ENCODE peak calls at places on chromosomes 12 and 14, in seven cellular contexts. Q, S, U, E, C, H and G are unnamed samples.

GRCh38 chr12:29041621-29042020 is 107.5 kb upstream of the FAR2 start:
- DNase-seq in E (no peak), H (no peak), U (no peak), S (no peak), Q (no peak), C (peak), G (no peak)

GRCh38 chr14:22448035-22448904 is 140.8 kb downstream of the DAD1 start:
- DNase-seq in C (no peak), H (no peak), Q (no peak), E (no peak), U (no peak), S (no peak), G (no peak)

GRCh38 chr14:100144996-100145646 is 14.3 kb downstream of the DEGS2 start:
- DNase-seq in U (no peak), Q (no peak), C (no peak), E (no peak), H (no peak), S (no peak), G (peak)

GRCh38 chr12:116090516-116090915 is 187.0 kb downstream of the MED13L start:
- DNase-seq in H (no peak), E (no peak), C (no peak), S (no peak), U (no peak), Q (no peak), G (no peak)

GRCh38 chr12:93514853-93515252 is 47.5 kb downstream of the MRPL42 start:
- DNase-seq in S (no peak), H (no peak), E (no peak), C (peak), Q (no peak), U (no peak), G (no peak)

GRCh38 chr14:99064262-99064954 is 207.6 kb downstream of the BCL11B start:
- DNase-seq in Q (no peak), C (peak), U (no peak), H (no peak), E (peak), S (no peak), G (no peak)

GRCh38 chr12:31750747-31751039 is 21.9 kb upstream of the AMN1 start:
- DNase-seq in C (no peak), E (no peak), U (no peak), Q (no peak), H (no peak), S (no peak), G (no peak)

GRCh38 chr12:18224745-18225144 is 36.6 kb upstream of the PIK3C2G start:
- DNase-seq in U (peak), S (no peak), H (peak), C (peak), Q (no peak), E (no peak), G (no peak)

GRCh38 chr12:93908846-93909592 is 231.8 kb downstream of the CRADD start:
- DNase-seq in S (no peak), C (no peak), Q (no peak), U (peak), H (peak), E (peak), G (no peak)

GRCh38 chr14:50321009-50321660 is 9.0 kb downstream of the DMAC2L start:
- DNase-seq in H (peak), E (peak), U (peak), S (peak), Q (peak), C (peak), G (peak)

GRCh38 chr12:31896514-31897039 is 62.6 kb upstream of the RESF1 start:
- DNase-seq in Q (peak), C (peak), U (no peak), H (no peak), S (peak), E (peak), G (peak)

GRCh38 chr12:49925433-49926194 is 21.9 kb upstream of the FAIM2 start:
- DNase-seq in Q (no peak), H (no peak), S (no peak), E (no peak), U (no peak), C (no peak), G (no peak)

GRCh38 chr12:107327783-107328182 is 234.4 kb upstream of the CRY1 start:
- DNase-seq in C (no peak), Q (no peak), S (no peak), H (no peak), E (no peak), U (no peak), G (no peak)